ENCODE peak calls at places on chromosome 7, in five cellular contexts. G, R, N, B and F are unnamed samples.

GRCh38 chr7:80428161-80429054 is 83.5 kb downstream of the GNAT3 start:
- DNase-seq in G (peak; percentile 54), R (peak; percentile 3), N (peak; percentile 65), B (no peak), F (peak; percentile 30)

GRCh38 chr7:159148430-159149395 is 4.0 kb upstream of the VIPR2 start:
- DNase-seq in G (no peak), R (no peak), N (no peak), B (no peak), F (no peak)

GRCh38 chr7:662576-662975 is 63.9 kb upstream of the DNAAF5 start:
- DNase-seq in G (no peak), R (no peak), N (no peak), B (no peak), F (no peak)

GRCh38 chr7:26250239-26250638 is 41.4 kb upstream of the SNX10 start:
- DNase-seq in G (no peak), R (no peak), N (no peak), B (no peak), F (no peak)

GRCh38 chr7:45919947-45920542 is 1.0 kb downstream of the IGFBP3 start:
- DNase-seq in G (no peak), R (no peak), N (no peak), B (no peak), F (no peak)

GRCh38 chr7:29851487-29851886 is 45.2 kb downstream of the WIPF3 start:
- DNase-seq in G (no peak), R (no peak), N (no peak), B (no peak), F (no peak)

GRCh38 chr7:55526770-55527169 is 45.5 kb downstream of the VOPP1 start:
- DNase-seq in G (no peak), R (peak; percentile 19), N (no peak), B (no peak), F (peak; percentile 78)

GRCh38 chr7:7565746-7566650 is 686 bp upstream of the MIOS start:
- DNase-seq in G (peak; percentile 33), R (no peak), N (peak; percentile 21), B (peak; percentile 58), F (no peak)

GRCh38 chr7:83148776-83149175 is 13.9 kb downstream of the PCLO start:
- DNase-seq in G (no peak), R (no peak), N (no peak), B (no peak), F (no peak)

GRCh38 chr7:26365077-26365896 is 73.6 kb downstream of the SNX10 start:
- DNase-seq in G (peak; percentile 51), R (peak; percentile 78), N (peak; percentile 65), B (no peak), F (peak; percentile 71)

GRCh38 chr7:100584677-100585510 is 1.0 kb downstream of the LRCH4 start:
- DNase-seq in G (no peak), R (peak; percentile 70), N (peak; percentile 35), B (no peak), F (no peak)

GRCh38 chr7:157022681-157023588 is 12.5 kb upstream of the MNX1 start:
- DNase-seq in G (no peak), R (peak; percentile 46), N (no peak), B (peak; percentile 62), F (no peak)

GRCh38 chr7:36132025-36132424 is 21.0 kb upstream of the EEPD1 start:
- DNase-seq in G (no peak), R (no peak), N (peak; percentile 21), B (no peak), F (no peak)

GRCh38 chr7:155169498-155170065 is 99.5 kb downstream of the HTR5A start:
- DNase-seq in G (no peak), R (no peak), N (no peak), B (no peak), F (no peak)

GRCh38 chr7:27110977-27111752 is 8.7 kb upstream of the HOXA2 start:
- DNase-seq in G (no peak), R (no peak), N (no peak), B (no peak), F (no peak)

GRCh38 chr7:55194522-55194921 is 170.6 kb upstream of the LANCL2 start:
- DNase-seq in G (no peak), R (no peak), N (no peak), B (peak; percentile 33), F (no peak)

GRCh38 chr7:123905714-123906113 is 19.3 kb upstream of the SPAM1 start:
- DNase-seq in G (no peak), R (no peak), N (no peak), B (no peak), F (no peak)
- TF ChIP-seq YY1 in G (no peak), R (no peak), N (no peak), B (no peak), F (no peak)

DNA sequence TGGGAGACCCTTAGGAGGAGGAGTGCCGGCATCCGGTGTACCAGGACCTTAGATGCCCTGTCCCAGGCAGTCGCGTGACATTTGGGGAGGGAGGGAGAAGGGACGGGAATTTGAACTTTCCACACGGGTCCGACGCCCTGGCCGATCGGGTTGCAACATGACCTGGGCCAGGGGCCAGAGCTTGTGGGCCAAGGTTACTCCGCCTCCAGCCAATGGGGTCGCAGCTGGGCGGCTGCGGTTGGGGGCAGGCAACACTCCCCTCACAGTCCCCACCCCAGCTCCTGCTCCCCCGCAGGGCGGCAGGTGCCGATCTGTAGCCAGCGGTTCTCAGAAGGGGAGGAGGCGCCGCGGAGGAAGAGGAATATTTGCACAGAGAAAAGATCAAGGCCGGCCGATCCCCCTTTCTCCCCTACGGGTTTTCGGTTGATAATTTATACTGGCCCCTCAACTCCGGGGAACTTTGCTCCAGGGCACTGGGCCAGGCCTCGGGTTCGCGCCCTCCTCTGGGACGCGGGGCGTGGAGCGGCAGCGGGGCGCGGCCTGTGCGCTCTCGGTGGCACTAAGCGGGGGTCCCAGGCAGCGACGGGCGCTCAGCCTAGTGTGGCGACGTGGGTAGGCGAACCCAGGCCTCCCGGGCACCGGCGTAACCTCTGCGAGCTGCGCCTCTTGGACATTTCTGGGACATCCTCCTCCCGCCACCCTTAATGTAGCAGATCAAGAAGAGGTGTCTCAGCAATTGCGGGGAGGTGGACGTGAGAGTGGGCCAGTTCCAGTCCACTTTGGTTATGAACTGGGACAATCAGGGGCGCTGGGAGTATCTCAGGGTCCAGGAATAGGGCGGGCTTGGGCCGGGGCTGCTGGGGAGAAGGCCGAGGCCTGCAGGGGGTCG is 1.2 kb downstream of the MLXIPL start:
- DNase-seq in G (no peak), R (peak; percentile 81), N (peak; percentile 95), B (peak; percentile 88), F (no peak)
- TF ChIP-seq YY1 in G (no peak), R (no peak), N (peak; percentile 39), B (no peak), F (no peak)

DNA sequence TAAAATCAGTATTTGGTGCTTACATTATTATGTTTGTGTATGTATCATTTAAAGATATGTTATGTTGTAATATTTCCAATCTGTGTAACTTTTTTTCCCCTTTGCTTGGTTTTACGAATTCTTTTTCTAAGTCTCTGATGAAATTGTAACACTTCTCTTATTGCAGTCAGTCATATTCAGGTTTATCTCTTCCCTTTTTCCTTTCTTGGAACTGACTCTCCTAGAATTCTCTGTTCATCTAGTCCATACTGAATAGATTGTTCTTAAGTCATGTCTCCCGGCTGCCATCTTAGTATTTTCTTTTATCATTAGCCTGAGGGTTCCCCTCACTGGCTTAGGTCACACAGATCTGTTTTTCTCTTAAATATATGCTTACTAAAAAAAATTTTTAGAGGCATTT is 44.6 kb downstream of the PHTF2 start:
- DNase-seq in G (no peak), R (peak; percentile 63), N (no peak), B (no peak), F (no peak)
- TF ChIP-seq YY1 in G (no peak), R (no peak), N (no peak), B (no peak), F (no peak)

GRCh38 chr7:136677456-136678365 is 190.7 kb upstream of the CHRM2 start:
- DNase-seq in G (no peak), R (no peak), N (no peak), B (no peak), F (peak; percentile 13)
- TF ChIP-seq YY1 in G (no peak), R (no peak), N (no peak), B (no peak), F (no peak)

GRCh38 chr7:74269757-74270277 is 15.6 kb upstream of the RFC2 start:
- DNase-seq in G (peak; percentile 76), R (peak; percentile 81), N (peak; percentile 70), B (peak; percentile 86), F (no peak)

GRCh38 chr7:74275401-74275881 is 13.8 kb upstream of the CLIP2 start:
- DNase-seq in G (no peak), R (peak; percentile 51), N (no peak), B (peak; percentile 78), F (no peak)

GRCh38 chr7:74271742-74272141 is 17.5 kb upstream of the CLIP2 start:
- DNase-seq in G (no peak), R (peak; percentile 37), N (no peak), B (no peak), F (no peak)

GRCh38 chr7:74267756-74268565 is 13.8 kb upstream of the RFC2 start:
- DNase-seq in G (no peak), R (no peak), N (no peak), B (no peak), F (no peak)

DNA sequence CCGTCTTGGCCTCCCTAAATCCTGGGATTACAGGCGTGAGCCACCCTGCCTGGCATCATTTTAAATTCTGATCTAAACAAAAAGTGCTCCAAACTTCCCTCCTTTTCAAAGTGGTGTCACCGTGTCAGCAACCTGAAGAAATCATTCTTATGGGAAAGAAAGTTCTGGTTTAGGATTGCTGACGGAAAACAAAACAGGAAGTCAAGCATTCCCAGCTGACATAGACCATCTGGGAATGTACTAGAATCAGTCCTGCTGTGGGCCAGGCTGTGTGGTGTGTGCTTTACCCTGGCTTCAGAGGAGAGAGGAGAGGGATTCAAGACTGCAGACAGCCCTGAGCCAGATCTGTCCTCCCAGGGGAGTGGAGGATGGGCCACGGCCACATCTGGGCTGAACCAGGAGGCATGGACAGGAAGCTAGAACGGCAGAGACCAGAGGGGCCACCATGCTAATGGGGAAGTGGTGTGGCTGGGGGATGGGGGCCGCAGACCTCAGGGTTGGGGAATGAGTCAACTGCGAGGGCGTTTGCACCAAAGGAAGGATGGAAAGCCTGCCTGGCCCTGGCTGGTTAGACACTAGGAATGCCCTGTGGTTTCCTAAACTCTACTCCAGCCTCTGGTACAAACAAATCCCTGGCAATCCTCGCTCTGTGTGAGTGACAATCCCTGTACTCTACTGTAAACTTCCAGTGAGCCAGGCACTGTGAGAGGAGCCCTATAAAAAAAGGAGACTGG is 16.7 kb upstream of the CLIP2 start:
- DNase-seq in G (no peak), R (peak; percentile 86), N (no peak), B (no peak), F (peak; percentile 74)
- TF ChIP-seq YY1 in G (no peak), R (no peak), N (peak; percentile 13), B (peak; percentile 19), F (no peak)

GRCh38 chr7:20541615-20542349 is 73.7 kb upstream of the ABCB5 start:
- DNase-seq in G (no peak), R (no peak), N (no peak), B (no peak), F (no peak)
- TF ChIP-seq YY1 in G (no peak), R (no peak), N (no peak), B (no peak), F (no peak)

GRCh38 chr7:65369843-65370242 is 3.8 kb upstream of the ZNF92 start:
- DNase-seq in G (no peak), R (no peak), N (no peak), B (no peak), F (no peak)

GRCh38 chr7:65373608-65374351 is at the start of gene ZNF92:
- DNase-seq in G (peak; percentile 96), R (peak; percentile 100), N (peak; percentile 97), B (peak; percentile 98), F (peak; percentile 100)

DNA sequence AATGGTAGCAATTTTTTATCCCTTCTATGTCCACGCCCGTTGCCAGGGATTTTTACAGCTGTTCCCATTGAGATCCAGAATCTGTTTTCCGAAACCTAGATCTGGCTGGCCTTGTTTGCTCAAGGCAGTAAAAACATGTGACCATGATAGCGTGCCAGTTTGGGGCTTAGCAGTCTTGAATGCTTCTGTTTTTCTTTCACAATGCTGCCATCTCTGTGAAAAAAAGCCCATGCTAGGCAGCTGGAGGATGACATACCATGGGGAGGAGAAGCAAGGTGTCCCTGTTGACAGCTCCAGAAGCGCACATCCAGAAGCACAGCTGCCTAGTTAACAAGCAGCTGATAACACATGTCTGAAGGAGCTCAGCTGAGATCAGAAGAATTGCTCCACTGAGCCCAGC is 2.2 kb upstream of the ZNF92 start:
- DNase-seq in G (no peak), R (peak; percentile 25), N (peak; percentile 25), B (no peak), F (no peak)
- TF ChIP-seq YY1 in G (no peak), R (no peak), N (no peak), B (no peak), F (no peak)